ENCODE peak calls at places on chromosomes 4 and X, in seven cellular contexts. D, W, N, F, R, O and X are unnamed samples.

GRCh38 chr4:177485528-177485927 is 43.3 kb upstream of the AGA start:
- DNase-seq in D (no peak), N (peak; percentile 45), R (no peak), F (no peak), O (no peak), W (peak; percentile 93), X (peak; percentile 57)

GRCh38 chrX:14235004-14235403 is 205.3 kb upstream of the GEMIN8 start:
- DNase-seq in W (no peak), N (peak; percentile 4), F (no peak), D (no peak), R (no peak), O (no peak), X (peak; percentile 11)

GRCh38 chr4:26320159-26320452 is 708 bp upstream of the RBPJ start:
- DNase-seq in N (no peak), O (no peak), W (no peak), D (no peak), R (no peak), F (no peak), X (peak; percentile 64)

GRCh38 chr4:8830611-8831200 is 40.9 kb downstream of the HMX1 start:
- DNase-seq in R (no peak), F (no peak), W (no peak), O (no peak), N (no peak), D (no peak), X (no peak)

GRCh38 chrX:49919617-49920016 is 2.8 kb upstream of the CLCN5 start:
- DNase-seq in D (peak; percentile 14), R (peak; percentile 78), W (peak; percentile 50), O (no peak), N (peak; percentile 34), F (peak; percentile 64), X (no peak)

GRCh38 chr4:169618286-169618685 is 2.1 kb upstream of the CLCN3 start:
- DNase-seq in D (no peak), O (no peak), F (no peak), W (peak; percentile 74), R (no peak), N (peak; percentile 9), X (no peak)

GRCh38 chrX:46814966-46815365 is 21.9 kb upstream of the RP2 start:
- DNase-seq in N (peak; percentile 58), F (no peak), W (no peak), R (no peak), D (no peak), O (no peak), X (no peak)

GRCh38 chrX:101051549-101052302 is at the start of gene TRMT2B:
- DNase-seq in W (peak; percentile 78), O (peak; percentile 73), R (peak; percentile 74), D (peak; percentile 63), F (peak; percentile 77), N (peak; percentile 75), X (peak; percentile 67)

GRCh38 chrX:41097326-41097725 is 12.1 kb downstream of the USP9X start:
- DNase-seq in O (no peak), D (no peak), W (no peak), F (no peak), R (no peak), N (no peak), X (no peak)

GRCh38 chrX:23773601-23774175 is 9.3 kb upstream of the SAT1 start:
- DNase-seq in F (peak; percentile 33), N (no peak), O (no peak), D (no peak), W (no peak), R (no peak), X (no peak)

GRCh38 chr4:183289688-183290087 is 30.4 kb downstream of the CLDN22 start:
- DNase-seq in N (no peak), F (no peak), D (no peak), W (no peak), O (peak; percentile 10), R (no peak), X (no peak)

GRCh38 chrX:50988649-50989048 is 78.1 kb downstream of the BMP15 start:
- DNase-seq in N (peak; percentile 34), R (no peak), W (peak; percentile 10), D (no peak), F (peak; percentile 11), O (peak; percentile 7), X (no peak)

GRCh38 chr4:53804719-53805118 is 213.4 kb upstream of the LNX1 start:
- DNase-seq in N (peak; percentile 70), R (no peak), O (peak; percentile 10), F (peak; percentile 69), D (peak; percentile 29), W (no peak), X (peak; percentile 20)

GRCh38 chrX:44216171-44216570 is 127.3 kb downstream of the EFHC2 start:
- DNase-seq in R (no peak), N (no peak), D (no peak), O (no peak), W (no peak), F (no peak), X (no peak)

GRCh38 chr4:114287079-114287696 is 307.7 kb upstream of the ARSJ start:
- DNase-seq in W (no peak), O (no peak), N (no peak), D (no peak), R (no peak), F (no peak), X (peak; percentile 68)

GRCh38 chrX:17697191-17697590 is 40.1 kb upstream of the SCML1 start:
- DNase-seq in R (no peak), O (no peak), F (no peak), D (no peak), N (peak; percentile 44), W (no peak), X (no peak)
- TF ChIP-seq CTCF in R (no peak), O (no peak), F (peak; percentile 27), D (no peak), N (peak; percentile 53), W (no peak), X (peak; percentile 11)

GRCh38 chr4:32417113-32417704 is 1697.0 kb downstream of the PCDH7 start:
- DNase-seq in D (no peak), R (no peak), O (no peak), W (no peak), N (peak; percentile 30), F (no peak), X (no peak)
- TF ChIP-seq CTCF in D (no peak), R (no peak), O (peak; percentile 48), W (peak; percentile 36), N (peak; percentile 56), F (no peak), X (peak; percentile 45)

GRCh38 chrX:136954930-136955329 is 74.4 kb upstream of the RBMX start:
- DNase-seq in F (no peak), N (peak; percentile 52), R (no peak), O (no peak), D (no peak), W (peak; percentile 28), X (peak; percentile 4)
- TF ChIP-seq CTCF in F (peak; percentile 57), N (peak; percentile 66), R (no peak), O (peak; percentile 64), D (peak; percentile 14), W (peak; percentile 46), X (peak; percentile 58)

GRCh38 chrX:29617725-29618124 is 597.6 kb upstream of the MAGEB2 start:
- DNase-seq in F (no peak), O (no peak), W (no peak), D (no peak), N (peak; percentile 38), R (no peak), X (no peak)
- TF ChIP-seq CTCF in F (no peak), O (no peak), W (peak; percentile 30), D (no peak), N (peak; percentile 62), R (no peak), X (peak; percentile 41)